ENCODE peak calls at places on chromosomes 13 and 19, in five cellular contexts. T is nephron progenitor cell, Z is esophagus muscularis mucosa, J is dorsolateral prefrontal cortex, E is PC-9. V is an unnamed sample.
A peak's percentile ranks its signal among the peaks of the same experiment; 100 is the strongest.

GRCh38 chr13:69565334-69565733 is 542.3 kb upstream of the ATXN8OS start:
- DNase-seq in T (peak; percentile 5), Z (no peak), J (no peak), E (peak; percentile 57), V (peak; percentile 15)

GRCh38 chr13:40272776-40273139 is 393.7 kb downstream of the FOXO1 start:
- DNase-seq in T (no peak), Z (no peak), J (no peak), E (peak; percentile 19), V (no peak)

GRCh38 chr19:18881491-18881890 is 14.5 kb downstream of the CERS1 start:
- DNase-seq in T (no peak), Z (no peak), J (no peak), E (no peak), V (no peak)

GRCh38 chr19:41323430-41324125 is 13.6 kb downstream of the CCDC97 start:
- DNase-seq in T (peak; percentile 69), Z (no peak), J (no peak), E (peak; percentile 85), V (no peak)

GRCh38 chr19:14147797-14148605 is 11.6 kb upstream of the ASF1B start:
- DNase-seq in T (peak; percentile 80), Z (no peak), J (peak; percentile 79), E (peak; percentile 64), V (peak; percentile 83)

GRCh38 chr19:28426902-28427232 is 786.1 kb downstream of the UQCRFS1 start:
- DNase-seq in T (no peak), Z (no peak), J (no peak), E (no peak), V (no peak)

GRCh38 chr13:93180376-93180966 is 46.1 kb upstream of the GPC6 start:
- DNase-seq in T (no peak), Z (no peak), J (no peak), E (no peak), V (no peak)

GRCh38 chr13:62512194-62513141 is 1096.8 kb upstream of the PCDH20 start:
- DNase-seq in T (peak; percentile 49), Z (no peak), J (no peak), E (peak; percentile 10), V (peak; percentile 29)

GRCh38 chr13:70203661-70204229 is 95.5 kb upstream of the KLHL1 start:
- DNase-seq in T (peak; percentile 4), Z (no peak), J (no peak), E (peak; percentile 10), V (no peak)

GRCh38 chr13:110415669-110416068 is 108.6 kb downstream of the COL4A2 start:
- DNase-seq in T (no peak), Z (no peak), J (no peak), E (peak; percentile 11), V (no peak)

GRCh38 chr13:42333613-42334328 is 61.8 kb downstream of the AKAP11 start:
- DNase-seq in T (no peak), Z (no peak), J (no peak), E (peak; percentile 2), V (peak; percentile 49)

GRCh38 chr13:46567671-46568070 is 14.7 kb downstream of the LRCH1 start:
- DNase-seq in T (no peak), Z (no peak), J (no peak), E (no peak), V (no peak)

GRCh38 chr19:7877249-7877836 is 3.2 kb upstream of the PRR36 start:
- DNase-seq in T (no peak), Z (no peak), J (no peak), E (no peak), V (no peak)

GRCh38 chr19:19224852-19225494 is 13.2 kb downstream of the NCAN start:
- DNase-seq in T (peak; percentile 81), Z (no peak), J (no peak), E (peak; percentile 76), V (peak; percentile 92)

GRCh38 chr19:54343868-54344267 is 4.9 kb upstream of the LILRA4 start:
- DNase-seq in T (no peak), Z (no peak), J (no peak), E (no peak), V (no peak)

GRCh38 chr13:79631260-79631659 is 150.3 kb downstream of the NDFIP2 start:
- DNase-seq in T (no peak), Z (no peak), J (no peak), E (peak; percentile 59), V (no peak)

GRCh38 chr13:80379245-80379644 is 38.3 kb upstream of the SPRY2 start:
- DNase-seq in T (no peak), Z (no peak), J (no peak), E (no peak), V (no peak)

GRCh38 chr13:53237696-53238095 is 209.1 kb downstream of the OLFM4 start:
- DNase-seq in T (no peak), Z (no peak), J (no peak), E (no peak), V (no peak)

GRCh38 chr19:38640368-38640767 is 7.1 kb upstream of the ACTN4 start:
- DNase-seq in T (no peak), Z (no peak), J (no peak), E (no peak), V (no peak)

GRCh38 chr13:64930636-64931035 is 2299.5 kb downstream of the PCDH9 start:
- DNase-seq in T (no peak), Z (no peak), J (no peak), E (no peak), V (no peak)

GRCh38 chr19:51740356-51740755 is 11.3 kb downstream of the FPR1 start:
- DNase-seq in T (no peak), Z (no peak), J (no peak), E (no peak), V (no peak)

GRCh38 chr13:54387607-54388006 is 1359.0 kb downstream of the OLFM4 start:
- DNase-seq in T (no peak), Z (no peak), J (no peak), E (no peak), V (no peak)

GRCh38 chr19:8097681-8098567 is 45.4 kb downstream of the CCL25 start:
- DNase-seq in T (no peak), Z (no peak), J (no peak), E (no peak), V (no peak)

DNA sequence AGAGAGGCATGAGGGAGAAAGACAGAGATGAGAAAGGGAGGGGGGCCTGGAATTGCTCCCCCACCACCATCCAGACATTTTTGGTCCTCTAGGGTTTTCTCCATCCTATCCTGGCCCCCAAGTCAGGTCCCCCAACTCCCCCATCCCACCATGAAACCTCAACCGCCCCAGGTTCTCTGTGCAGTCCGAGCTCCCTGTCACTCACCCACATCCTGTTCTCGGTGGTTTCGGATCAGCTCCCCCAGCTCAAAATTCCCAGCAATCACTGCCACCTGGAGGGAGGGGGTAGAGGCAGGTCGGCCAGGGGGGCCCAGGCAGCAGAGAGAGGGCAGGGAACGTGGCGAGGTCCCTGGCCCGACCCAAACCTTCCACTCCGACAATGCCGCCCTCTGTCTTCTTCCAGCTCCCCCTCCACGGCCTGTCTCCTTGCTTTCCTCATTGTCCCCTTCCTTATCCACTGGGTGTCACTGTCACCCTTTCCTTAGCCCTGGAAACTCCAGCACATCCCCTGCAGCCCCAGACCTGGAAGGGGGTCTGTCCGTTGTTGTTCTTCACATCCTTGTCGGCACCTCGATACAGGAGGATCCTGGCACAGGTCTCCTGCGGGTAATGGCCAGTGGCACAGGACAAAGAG is 15.6 kb downstream of the SHANK1 start:
- DNase-seq in T (no peak), Z (no peak), J (no peak), E (peak; percentile 23), V (no peak)
- TF ChIP-seq CTCF in T (peak; percentile 28), Z (no peak), J (peak; percentile 14), E (peak; percentile 52), V (no peak)

GRCh38 chr13:50082426-50083283 is 67.4 kb downstream of the KCNRG start:
- DNase-seq in T (peak; percentile 75), Z (no peak), J (no peak), E (peak; percentile 69), V (peak; percentile 70)

GRCh38 chr13:50080856-50081105 is 65.5 kb downstream of the KCNRG start:
- DNase-seq in T (no peak), Z (no peak), J (no peak), E (no peak), V (peak; percentile 36)

GRCh38 chr13:50081899-50082425 is 66.7 kb downstream of the KCNRG start:
- DNase-seq in T (peak; percentile 98), Z (peak; percentile 100), J (peak; percentile 99), E (peak; percentile 98), V (peak; percentile 94)

GRCh38 chr13:50081106-50081898 is 66.1 kb downstream of the KCNRG start:
- DNase-seq in T (peak; percentile 78), Z (peak; percentile 93), J (peak; percentile 58), E (peak; percentile 37), V (peak; percentile 44)

GRCh38 chr13:50085063-50085462 is 69.8 kb downstream of the KCNRG start:
- DNase-seq in T (peak; percentile 5), Z (no peak), J (no peak), E (no peak), V (no peak)
- TF ChIP-seq CTCF in T (peak; percentile 63), Z (peak; percentile 61), J (peak; percentile 89), E (peak; percentile 83), V (no peak)

GRCh38 chr13:20151612-20152011 is 9.2 kb downstream of the GJA3 start:
- DNase-seq in T (no peak), Z (no peak), J (no peak), E (no peak), V (no peak)
- TF ChIP-seq CTCF in T (no peak), Z (no peak), J (no peak), E (no peak), V (no peak)

DNA sequence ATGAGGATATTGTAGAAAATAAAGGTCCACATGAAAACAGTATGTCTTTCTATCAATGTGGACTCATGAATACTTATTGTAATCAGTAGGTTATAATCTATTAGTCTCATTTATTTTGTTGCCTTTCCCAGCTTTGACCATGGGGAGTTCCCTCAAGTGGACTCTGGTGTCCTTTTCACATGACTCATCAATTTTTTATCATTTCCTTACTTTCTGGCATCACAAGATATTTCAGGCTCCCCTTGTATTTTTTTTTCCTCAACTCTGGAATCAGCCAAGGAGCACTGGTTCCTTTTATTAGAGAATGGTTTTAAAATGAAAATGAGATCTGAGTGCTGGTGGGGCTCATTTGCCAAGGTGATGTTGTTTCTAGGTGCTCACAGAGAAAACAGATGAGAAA is 63.4 kb upstream of the DIAPH3 start:
- DNase-seq in T (no peak), Z (no peak), J (no peak), E (no peak), V (no peak)
- TF ChIP-seq CTCF in T (no peak), Z (no peak), J (no peak), E (no peak), V (no peak)

GRCh38 chr19:42324655-42325307 is 654 bp upstream of the MEGF8 start:
- DNase-seq in T (peak; percentile 49), Z (no peak), J (no peak), E (no peak), V (no peak)
- TF ChIP-seq CTCF in T (peak; percentile 77), Z (no peak), J (no peak), E (peak; percentile 85), V (no peak)

DNA sequence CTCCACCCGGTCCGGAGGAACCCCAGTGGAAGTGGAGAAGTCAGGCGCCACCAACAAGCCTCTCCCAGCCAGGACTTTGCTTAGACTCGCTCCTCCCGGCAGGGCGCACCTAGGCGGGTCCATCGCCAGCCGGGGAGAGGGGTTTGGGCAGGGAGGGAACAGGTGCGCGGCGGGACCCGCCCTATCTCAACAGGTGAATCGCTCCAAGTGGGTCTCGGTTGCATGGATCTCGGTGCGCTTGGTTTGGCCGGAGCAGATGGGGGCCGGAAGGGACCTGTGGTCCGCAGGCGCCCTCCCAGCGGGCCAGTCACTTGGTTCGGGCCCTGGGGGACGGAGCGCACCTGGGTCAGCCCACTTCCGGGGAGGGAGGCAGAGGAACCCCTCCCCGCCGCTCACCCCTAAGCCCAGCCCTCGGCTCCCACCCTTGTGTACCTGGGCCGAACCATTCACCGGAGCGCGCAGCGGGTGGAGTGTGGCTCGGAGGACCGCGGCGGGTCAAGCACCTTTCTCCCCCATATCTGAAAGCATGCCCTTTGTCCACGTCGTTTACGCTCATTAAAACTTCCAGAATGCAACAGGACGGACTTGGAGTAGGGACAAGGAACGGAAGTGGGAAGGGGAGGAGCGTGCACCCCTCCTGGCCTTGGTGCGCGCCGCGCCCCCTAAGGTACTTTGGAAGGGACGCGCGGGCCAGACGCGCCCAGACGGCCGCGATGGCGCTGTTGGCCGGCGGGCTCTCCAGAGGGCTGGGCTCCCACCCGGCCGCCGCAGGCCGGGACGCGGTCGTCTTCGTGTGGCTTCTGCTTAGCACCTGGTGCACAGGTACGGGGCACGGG is at the start of gene LSR:
- DNase-seq in T (peak; percentile 75), Z (peak; percentile 89), J (no peak), E (peak; percentile 95), V (peak; percentile 97)
- TF ChIP-seq CTCF in T (no peak), Z (no peak), J (no peak), E (no peak), V (no peak)